ENCODE peak calls at places on chromosomes 11 and 22, in four cellular contexts. M, S, I and J are unnamed samples.

GRCh38 chr11:11579012-11579755 is 42.6 kb downstream of the GALNT18 start:
- DNase-seq in M (no peak), I (no peak), S (no peak), J (no peak)

GRCh38 chr11:118975771-118976709 is 4.5 kb downstream of the FOXR1 start:
- DNase-seq in M (no peak), S (peak; percentile 40), I (peak; percentile 9), J (no peak)

GRCh38 chr11:12707500-12707880 is 33.3 kb downstream of the TEAD1 start:
- DNase-seq in I (no peak), S (no peak), M (no peak), J (no peak)

GRCh38 chr11:85884581-85885021 is 29.4 kb downstream of the CCDC83 start:
- DNase-seq in I (peak; percentile 37), M (no peak), S (no peak), J (no peak)

GRCh38 chr22:50056214-50056972 is 1.7 kb downstream of the TTLL8 start:
- DNase-seq in S (no peak), I (no peak), M (no peak), J (no peak)

GRCh38 chr11:12090061-12090572 is 20.3 kb upstream of the MICAL2 start:
- DNase-seq in M (no peak), I (peak; percentile 62), S (peak; percentile 32), J (no peak)

GRCh38 chr11:86637976-86638375 is 34.4 kb downstream of the ME3 start:
- DNase-seq in M (no peak), I (no peak), S (no peak), J (no peak)

GRCh38 chr11:69839516-69839915 is 20.3 kb upstream of the FGF3 start:
- DNase-seq in I (no peak), M (no peak), S (no peak), J (no peak)

GRCh38 chr11:119626197-119626909 is 102.6 kb downstream of the NECTIN1 start:
- DNase-seq in M (no peak), I (no peak), S (no peak), J (no peak)

GRCh38 chr11:27118371-27118770 is 77.8 kb downstream of the BBOX1 start:
- DNase-seq in I (peak; percentile 56), M (no peak), S (no peak), J (no peak)

GRCh38 chr22:19615867-19616581 is 91.8 kb upstream of the CLDN5 start:
- DNase-seq in M (no peak), I (no peak), S (no peak), J (no peak)

GRCh38 chr11:46491661-46492331 is 100.2 kb upstream of the CHRM4 start:
- DNase-seq in I (peak; percentile 29), S (no peak), M (no peak), J (no peak)

GRCh38 chr11:35629511-35629910 is 11.3 kb downstream of the FJX1 start:
- DNase-seq in S (no peak), I (no peak), M (no peak), J (no peak)

GRCh38 chr11:113906515-113906914 is 1.9 kb downstream of the HTR3B start:
- DNase-seq in S (no peak), I (no peak), M (no peak), J (no peak)
- H3K4me2 ChIP-seq in S (no peak overlapping the region), I (no peak overlapping the region), M (no peak overlapping the region), J (no peak overlapping the region)

GRCh38 chr11:67376421-67376820 is 3.0 kb upstream of the CLCF1 start:
- DNase-seq in S (no peak), M (peak; percentile 45), I (no peak), J (no peak)

GRCh38 chr11:67374571-67375276 is 1.3 kb upstream of the CLCF1 start:
- DNase-seq in M (no peak), I (peak; percentile 65), S (no peak), J (no peak)

GRCh38 chr11:67376022-67376386 is 2.6 kb upstream of the CLCF1 start:
- DNase-seq in I (no peak), M (no peak), S (no peak), J (no peak)

GRCh38 chr11:67373916-67374570 is 645 bp upstream of the CLCF1 start:
- DNase-seq in I (peak; percentile 99), M (peak; percentile 89), S (peak; percentile 68), J (peak; percentile 72)

GRCh38 chr11:67375320-67376021 is 2.1 kb upstream of the CLCF1 start:
- DNase-seq in M (peak; percentile 41), S (no peak), I (no peak), J (no peak)
- H3K27me3 ChIP-seq in M (peaks cover 73% of the 10 kb centered on the region), S (no peaks in the 10 kb centered on the region), I (no peaks in the 10 kb centered on the region), J (peaks cover 24% of the 10 kb centered on the region)

GRCh38 chr22:46065733-46066454 is 84.4 kb upstream of the PPARA start:
- DNase-seq in S (no peak), M (no peak), I (peak; percentile 55), J (no peak)

GRCh38 chr22:46068176-46068907 is 82.0 kb upstream of the PPARA start:
- DNase-seq in I (peak; percentile 71), S (no peak), M (no peak), J (no peak)

GRCh38 chr22:46068908-46069481 is 81.3 kb upstream of the PPARA start:
- DNase-seq in M (no peak), I (peak; percentile 84), S (no peak), J (no peak)

GRCh38 chr22:46066691-46067090 is 83.6 kb upstream of the PPARA start:
- DNase-seq in I (peak; percentile 82), M (no peak), S (no peak), J (no peak)

DNA sequence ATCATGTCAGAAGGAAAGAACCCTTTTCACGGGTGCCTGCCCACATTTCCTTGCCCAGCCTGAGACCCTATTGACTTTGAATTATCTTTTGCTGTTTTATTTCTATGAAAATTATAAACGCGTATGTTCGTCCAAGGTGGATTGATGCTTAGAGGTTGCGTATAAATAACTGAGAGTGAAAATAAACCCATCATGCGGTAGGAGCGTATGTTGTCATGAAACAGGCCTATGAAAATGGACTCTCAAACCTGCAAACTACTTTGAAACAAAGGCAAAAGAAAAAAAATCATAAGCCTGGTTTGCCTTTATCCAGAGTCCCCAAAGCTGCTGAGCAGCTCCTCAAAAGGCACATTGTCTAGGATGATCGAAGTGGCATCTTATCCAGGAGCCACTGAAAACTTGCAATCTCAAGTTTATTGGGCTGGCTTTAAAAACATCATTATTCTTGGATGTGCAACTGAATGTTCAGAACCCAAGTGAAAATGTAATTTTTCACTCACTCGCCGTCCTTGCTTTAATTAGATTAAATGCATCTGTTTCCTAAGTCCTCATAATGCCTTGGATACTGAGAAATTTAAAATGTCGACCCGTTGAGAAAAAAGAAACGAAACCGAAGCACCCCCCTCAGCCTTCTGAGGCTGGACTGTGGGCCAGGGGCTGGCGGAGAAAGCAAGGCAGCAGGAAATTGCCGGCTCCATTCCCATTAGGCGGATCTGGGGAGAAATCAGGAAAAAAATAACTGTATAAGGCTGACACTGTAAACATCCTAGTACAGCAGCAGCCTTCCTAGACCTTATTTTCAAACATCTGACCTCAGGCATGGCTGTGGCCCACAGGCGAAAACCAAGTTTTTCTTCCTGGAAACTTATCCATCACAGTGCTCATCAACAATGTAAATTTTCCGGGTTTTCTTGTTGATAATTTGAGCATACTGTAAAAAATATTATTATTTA is 82.9 kb upstream of the PPARA start:
- DNase-seq in M (no peak), I (peak; percentile 56), S (no peak), J (no peak)
- H3K4me2 ChIP-seq in M (no peak overlapping the region), I (peak overlapping the region; percentile 99), S (peak overlapping the region; percentile 43), J (no peak overlapping the region)

DNA sequence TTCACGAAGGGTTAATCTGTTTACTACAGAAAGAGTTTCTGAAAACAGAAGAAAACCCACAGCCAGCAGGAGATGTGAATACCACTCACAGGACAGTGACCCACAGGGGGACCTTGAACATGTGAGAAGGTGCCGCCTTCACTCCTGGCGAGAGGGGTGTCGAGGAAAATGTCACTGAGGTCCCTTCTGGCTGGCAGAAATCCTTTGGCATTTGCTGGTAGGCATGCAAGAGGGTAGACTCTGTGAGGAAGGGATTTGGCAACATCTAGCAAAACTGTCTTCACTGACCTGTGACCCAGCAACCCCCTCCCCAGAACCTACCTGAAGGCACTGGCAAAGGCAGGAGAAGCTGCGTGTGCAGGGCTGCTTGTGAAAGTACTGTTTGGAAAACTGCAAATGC is 8.6 kb downstream of the KCNQ1 start:
- DNase-seq in M (no peak), S (no peak), I (no peak), J (peak; percentile 1)
- H3K27me3 ChIP-seq in M (peaks cover 97% of the 10 kb centered on the region), S (peaks cover 51% of the 10 kb centered on the region), I (peaks cover 53% of the 10 kb centered on the region), J (no peaks in the 10 kb centered on the region)

GRCh38 chr11:57251491-57252104 is 14.5 kb upstream of the APLNR start:
- DNase-seq in I (peak; percentile 55), M (no peak), S (peak; percentile 46), J (no peak)
- H3K4me2 ChIP-seq in I (no peak overlapping the region), M (no peak overlapping the region), S (peak overlapping the region; percentile 52), J (no peak overlapping the region)